ENCODE peak calls at places on chromosomes 11 and 22, in four cellular contexts. One of them, this sample, is unnamed.

GRCh38 chr22:40444483-40444787 is 74.0 kb downstream of the SGSM3 start:
- DNase-seq in mucosa of gallbladder: no peak
- DNase-seq in naive thymus-derived CD4-positive, alpha-beta T cell: no peak
- DNase-seq in cardiac fibroblast: no peak
- DNase-seq in this sample: no peak

GRCh38 chr11:65487467-65488272 is 11.2 kb upstream of the MALAT1 start:
- DNase-seq in mucosa of gallbladder: peak
- DNase-seq in naive thymus-derived CD4-positive, alpha-beta T cell: no peak
- DNase-seq in cardiac fibroblast: peak
- DNase-seq in this sample: no peak

GRCh38 chr11:33863418-33864172 is 28.3 kb downstream of the LMO2 start:
- DNase-seq in naive thymus-derived CD4-positive, alpha-beta T cell: no peak
- DNase-seq in cardiac fibroblast: no peak
- DNase-seq in mucosa of gallbladder: no peak
- DNase-seq in this sample: no peak

GRCh38 chr11:2094354-2095197 is 44.6 kb downstream of the IGF2 start:
- DNase-seq in mucosa of gallbladder: no peak
- DNase-seq in cardiac fibroblast: no peak
- DNase-seq in naive thymus-derived CD4-positive, alpha-beta T cell: no peak
- DNase-seq in this sample: no peak

GRCh38 chr11:119739021-119739703 is 10.2 kb upstream of the NECTIN1 start:
- DNase-seq in mucosa of gallbladder: no peak
- DNase-seq in naive thymus-derived CD4-positive, alpha-beta T cell: no peak
- DNase-seq in cardiac fibroblast: no peak
- DNase-seq in this sample: no peak

GRCh38 chr11:66915046-66915832 is 42.9 kb downstream of the PC start:
- DNase-seq in naive thymus-derived CD4-positive, alpha-beta T cell: no peak
- DNase-seq in cardiac fibroblast: no peak
- DNase-seq in mucosa of gallbladder: no peak
- DNase-seq in this sample: no peak

GRCh38 chr22:35446365-35446764 is 46.4 kb downstream of the MCM5 start:
- DNase-seq in mucosa of gallbladder: no peak
- DNase-seq in naive thymus-derived CD4-positive, alpha-beta T cell: no peak
- DNase-seq in cardiac fibroblast: peak
- DNase-seq in this sample: no peak

GRCh38 chr11:44770401-44770800 is 43.6 kb downstream of the TSPAN18 start:
- DNase-seq in naive thymus-derived CD4-positive, alpha-beta T cell: no peak
- DNase-seq in mucosa of gallbladder: no peak
- DNase-seq in cardiac fibroblast: no peak
- DNase-seq in this sample: no peak

GRCh38 chr11:12942157-12942556 is 67.0 kb upstream of the RASSF10 start:
- DNase-seq in cardiac fibroblast: no peak
- DNase-seq in naive thymus-derived CD4-positive, alpha-beta T cell: no peak
- DNase-seq in mucosa of gallbladder: no peak
- DNase-seq in this sample: no peak

GRCh38 chr22:36289406-36289870 is 36.5 kb downstream of the APOL1 start:
- DNase-seq in mucosa of gallbladder: no peak
- DNase-seq in cardiac fibroblast: no peak
- DNase-seq in naive thymus-derived CD4-positive, alpha-beta T cell: no peak
- DNase-seq in this sample: no peak

GRCh38 chr11:128621491-128622136 is 34.3 kb upstream of the ETS1 start:
- DNase-seq in naive thymus-derived CD4-positive, alpha-beta T cell: no peak
- DNase-seq in cardiac fibroblast: peak
- DNase-seq in mucosa of gallbladder: no peak
- DNase-seq in this sample: no peak

GRCh38 chr22:25680949-25681348 is 61.0 kb upstream of the MYO18B start:
- DNase-seq in naive thymus-derived CD4-positive, alpha-beta T cell: no peak
- DNase-seq in mucosa of gallbladder: no peak
- DNase-seq in cardiac fibroblast: no peak
- DNase-seq in this sample: no peak

GRCh38 chr22:48706934-48707748 is 1120.5 kb downstream of the BRD1 start:
- DNase-seq in naive thymus-derived CD4-positive, alpha-beta T cell: no peak
- DNase-seq in mucosa of gallbladder: no peak
- DNase-seq in cardiac fibroblast: no peak
- DNase-seq in this sample: no peak

GRCh38 chr11:35147273-35147672 is 8.3 kb downstream of the CD44 start:
- DNase-seq in naive thymus-derived CD4-positive, alpha-beta T cell: no peak
- DNase-seq in mucosa of gallbladder: no peak
- DNase-seq in cardiac fibroblast: no peak
- DNase-seq in this sample: no peak

GRCh38 chr11:35006389-35007128 is 90.1 kb downstream of the PDHX start:
- DNase-seq in mucosa of gallbladder: no peak
- DNase-seq in cardiac fibroblast: no peak
- DNase-seq in naive thymus-derived CD4-positive, alpha-beta T cell: no peak
- DNase-seq in this sample: no peak

GRCh38 chr11:9169595-9170295 is 78.3 kb upstream of the SCUBE2 start:
- DNase-seq in naive thymus-derived CD4-positive, alpha-beta T cell: no peak
- DNase-seq in cardiac fibroblast: no peak
- DNase-seq in mucosa of gallbladder: no peak
- DNase-seq in this sample: no peak

GRCh38 chr22:41442240-41442792 is 4.3 kb downstream of the TOB2 start:
- DNase-seq in cardiac fibroblast: no peak
- DNase-seq in naive thymus-derived CD4-positive, alpha-beta T cell: no peak
- DNase-seq in mucosa of gallbladder: no peak
- DNase-seq in this sample: no peak

GRCh38 chr22:17576475-17576874 is 13.2 kb downstream of the SLC25A18 start:
- DNase-seq in mucosa of gallbladder: no peak
- DNase-seq in naive thymus-derived CD4-positive, alpha-beta T cell: no peak
- DNase-seq in cardiac fibroblast: peak
- DNase-seq in this sample: no peak

This sample was measured in naive thymus-derived CD8-positive, alpha-beta T cell.